ENCODE peak calls at places on chromosomes 7 and 10, in eight cellular contexts. K is NCI-H524 treated with DMSO at 0.1 percent for 48 hours; T is MM.1S; N is M059J; H is stimulated activated naive CD4-positive, alpha-beta T cell; I is KBM-7; U is NCI-H226; B is 8988T. E is an unnamed sample.

GRCh38 chr10:110619514-110619913 is 24.6 kb upstream of the RBM20 start:
- DNase-seq in K (no peak), I (no peak), U (no peak), T (no peak), H (no peak), B (no peak), N (no peak), E (no peak)

GRCh38 chr7:103469095-103469948 is 23.3 kb upstream of the SLC26A5 start:
- DNase-seq in K (no peak), N (no peak), H (no peak), I (no peak), T (no peak), U (no peak), B (no peak), E (no peak)

GRCh38 chr10:58508316-58508715 is 4.4 kb upstream of the BICC1 start:
- DNase-seq in H (no peak), K (no peak), N (peak), U (peak), B (no peak), I (no peak), T (no peak), E (no peak)

GRCh38 chr10:50592961-50593418 is 30.8 kb downstream of the SGMS1 start:
- DNase-seq in N (no peak), B (no peak), H (no peak), T (no peak), I (no peak), K (no peak), U (no peak), E (no peak)

GRCh38 chr10:36178616-36179015 is 536.5 kb upstream of the FZD8 start:
- DNase-seq in K (no peak), I (no peak), T (no peak), N (no peak), H (no peak), U (no peak), B (no peak), E (no peak)

GRCh38 chr10:111087331-111087756 is 10.5 kb downstream of the ADRA2A start:
- DNase-seq in I (no peak), N (no peak), B (no peak), K (no peak), U (no peak), H (no peak), T (no peak), E (no peak)

GRCh38 chr7:4307645-4308590 is 374.2 kb upstream of the FOXK1 start:
- DNase-seq in H (no peak), B (no peak), K (no peak), T (no peak), I (no peak), N (no peak), U (no peak), E (no peak)

GRCh38 chr7:139861794-139862193 is 32.7 kb downstream of the TBXAS1 start:
- DNase-seq in T (no peak), H (no peak), K (no peak), N (no peak), I (no peak), U (no peak), B (no peak), E (no peak)